ENCODE peak calls at places on chromosomes 13 and 19, in five cellular contexts. Z is body of pancreas, L is right atrium auricular region, G is gastrocnemius medialis, O is cardiac muscle cell. Y is an unnamed sample.

GRCh38 chr13:113967729-113968462 is 6.0 kb downstream of the C13orf46 start:
- DNase-seq in Z (peak), L (no peak), O (no peak), G (no peak), Y (no peak)

GRCh38 chr19:7152568-7152967 is 83.1 kb downstream of the ZNF557 start:
- DNase-seq in Z (no peak), L (no peak), O (peak), G (no peak), Y (peak)

GRCh38 chr13:47672982-47673670 is 327.9 kb downstream of the SUCLA2 start:
- DNase-seq in Z (no peak), O (peak), G (peak), L (no peak), Y (no peak)

GRCh38 chr13:36819811-36820140 is 754 bp downstream of the RFXAP start:
- DNase-seq in O (peak), G (no peak), L (no peak), Z (peak), Y (no peak)

GRCh38 chr13:44237276-44237767 is 136.3 kb upstream of the SERP2 start:
- DNase-seq in L (peak), G (peak), Z (peak), O (peak), Y (peak)

GRCh38 chr19:50952890-50953289 is at the start of gene KLK5:
- DNase-seq in L (no peak), O (no peak), Z (no peak), G (no peak), Y (no peak)

GRCh38 chr19:15666883-15667282 is 6.0 kb upstream of the CYP4F12 start:
- DNase-seq in G (no peak), Z (no peak), L (no peak), O (no peak), Y (no peak)

GRCh38 chr13:87696458-87696857 is 25.3 kb downstream of the SLITRK5 start:
- DNase-seq in Z (no peak), O (no peak), G (no peak), L (no peak), Y (no peak)

GRCh38 chr13:73325351-73326214 is 266.8 kb downstream of the KLF5 start:
- DNase-seq in O (no peak), G (no peak), Z (peak), L (no peak), Y (no peak)

GRCh38 chr19:15196683-15197005 is 4.2 kb downstream of the NOTCH3 start:
- DNase-seq in O (no peak), L (no peak), G (no peak), Z (no peak), Y (no peak)

GRCh38 chr19:4575978-4576933 is 16.8 kb upstream of the SEMA6B start:
- DNase-seq in G (peak), O (peak), Z (peak), L (no peak), Y (peak)

GRCh38 chr13:44142540-44142867 is 231.1 kb upstream of the SERP2 start:
- DNase-seq in Z (peak), O (no peak), G (no peak), L (no peak), Y (peak)

GRCh38 chr13:73142091-73142490 is 83.3 kb downstream of the KLF5 start:
- DNase-seq in O (peak), Z (peak), L (no peak), G (no peak), Y (no peak)

GRCh38 chr13:79227418-79227817 is 178.6 kb downstream of the RBM26 start:
- DNase-seq in O (no peak), L (no peak), G (no peak), Z (no peak), Y (no peak)

GRCh38 chr13:34137200-34137599 is 319.3 kb downstream of the RFC3 start:
- DNase-seq in O (no peak), G (no peak), L (no peak), Z (no peak), Y (no peak)

GRCh38 chr13:34044041-34044440 is 226.1 kb downstream of the RFC3 start:
- DNase-seq in Z (no peak), L (no peak), O (peak), G (no peak), Y (no peak)

GRCh38 chr19:33403973-33404304 is 30.4 kb downstream of the CEBPG start:
- DNase-seq in Z (peak), G (no peak), L (no peak), O (no peak), Y (no peak)

GRCh38 chr19:51719251-51719901 is 4.4 kb downstream of the HAS1 start:
- DNase-seq in G (no peak), O (no peak), Z (no peak), L (no peak), Y (peak)

GRCh38 chr13:35914662-35915061 is 216.5 kb downstream of the DCLK1 start:
- DNase-seq in L (no peak), Z (no peak), O (no peak), G (no peak), Y (no peak)

GRCh38 chr13:46617885-46618284 is 64.9 kb downstream of the LRCH1 start:
- DNase-seq in L (no peak), G (no peak), O (no peak), Z (no peak), Y (no peak)

GRCh38 chr13:21608961-21609360 is 5.0 kb upstream of the MICU2 start:
- DNase-seq in L (no peak), G (no peak), O (no peak), Z (no peak), Y (no peak)

GRCh38 chr13:21610687-21611086 is 6.7 kb upstream of the MICU2 start:
- DNase-seq in L (no peak), Z (no peak), G (no peak), O (no peak), Y (no peak)

GRCh38 chr13:21603531-21604448 is at the start of gene MICU2:
- DNase-seq in Z (peak), G (peak), O (peak), L (peak), Y (peak)

GRCh38 chr13:21606251-21606650 is 2.3 kb upstream of the MICU2 start:
- DNase-seq in Z (no peak), L (no peak), O (no peak), G (no peak), Y (no peak)

GRCh38 chr13:21606781-21607180 is 2.8 kb upstream of the MICU2 start:
- DNase-seq in G (no peak), Z (no peak), L (no peak), O (no peak), Y (no peak)
- TF ChIP-seq CTCF in G (no peak), Z (no peak), L (no peak), O (no peak), Y (no peak)

GRCh38 chr13:105255472-105255871 is 1280.0 kb downstream of the EFNB2 start:
- DNase-seq in G (no peak), L (no peak), O (peak), Z (no peak), Y (peak)
- TF ChIP-seq CTCF in G (no peak), L (no peak), O (no peak), Z (no peak), Y (no peak)

DNA sequence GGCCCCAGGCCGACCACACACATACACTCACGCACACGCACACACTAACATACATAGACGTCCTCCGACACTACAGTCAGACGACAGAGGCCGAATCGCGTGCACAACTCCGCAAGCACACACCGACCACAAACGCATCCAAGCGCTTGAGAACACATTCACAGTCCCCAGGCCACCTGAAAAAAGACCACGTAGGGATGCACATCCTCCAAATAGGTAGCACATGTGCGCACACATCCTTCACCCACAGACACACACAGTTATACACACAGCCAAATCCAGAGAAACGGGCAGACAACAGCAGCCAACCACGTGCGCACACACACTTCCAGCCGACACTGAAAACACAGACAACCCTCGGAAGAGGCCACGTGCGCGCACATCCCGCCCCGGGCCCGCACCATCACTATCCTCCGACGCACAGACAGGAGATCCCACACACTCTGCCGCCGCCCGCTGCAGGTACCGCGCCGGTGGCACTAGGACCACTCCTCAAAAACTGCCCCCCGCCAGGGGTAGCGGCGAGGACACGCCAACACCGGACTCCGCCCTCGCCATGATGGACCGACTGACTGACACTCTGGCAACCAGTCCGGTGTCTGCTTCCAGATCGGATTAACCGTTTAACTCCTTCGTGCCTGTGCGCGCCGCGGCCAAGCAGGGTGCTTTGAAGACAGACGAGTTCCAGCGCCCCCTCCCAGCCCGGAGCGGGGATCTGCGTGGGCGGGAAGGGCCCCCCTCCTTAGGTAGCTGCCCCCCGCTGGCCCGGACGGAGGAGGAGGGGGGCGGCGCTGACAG is 493 bp upstream of the PDE4A start:
- DNase-seq in Z (no peak), L (no peak), G (no peak), O (peak), Y (peak)
- TF ChIP-seq CTCF in Z (no peak), L (no peak), G (no peak), O (no peak), Y (no peak)

GRCh38 chr19:1302534-1303239 is 17.0 kb downstream of the EFNA2 start:
- DNase-seq in Z (no peak), L (no peak), O (no peak), G (no peak), Y (no peak)

GRCh38 chr19:1300744-1301490 is 15.2 kb downstream of the EFNA2 start:
- DNase-seq in Z (no peak), G (no peak), L (no peak), O (no peak), Y (no peak)

GRCh38 chr19:1307755-1308303 is 22.2 kb downstream of the EFNA2 start:
- DNase-seq in G (no peak), L (no peak), O (no peak), Z (no peak), Y (no peak)

GRCh38 chr19:1307320-1307719 is 21.6 kb downstream of the EFNA2 start:
- DNase-seq in O (no peak), L (no peak), Z (no peak), G (no peak), Y (peak)

DNA sequence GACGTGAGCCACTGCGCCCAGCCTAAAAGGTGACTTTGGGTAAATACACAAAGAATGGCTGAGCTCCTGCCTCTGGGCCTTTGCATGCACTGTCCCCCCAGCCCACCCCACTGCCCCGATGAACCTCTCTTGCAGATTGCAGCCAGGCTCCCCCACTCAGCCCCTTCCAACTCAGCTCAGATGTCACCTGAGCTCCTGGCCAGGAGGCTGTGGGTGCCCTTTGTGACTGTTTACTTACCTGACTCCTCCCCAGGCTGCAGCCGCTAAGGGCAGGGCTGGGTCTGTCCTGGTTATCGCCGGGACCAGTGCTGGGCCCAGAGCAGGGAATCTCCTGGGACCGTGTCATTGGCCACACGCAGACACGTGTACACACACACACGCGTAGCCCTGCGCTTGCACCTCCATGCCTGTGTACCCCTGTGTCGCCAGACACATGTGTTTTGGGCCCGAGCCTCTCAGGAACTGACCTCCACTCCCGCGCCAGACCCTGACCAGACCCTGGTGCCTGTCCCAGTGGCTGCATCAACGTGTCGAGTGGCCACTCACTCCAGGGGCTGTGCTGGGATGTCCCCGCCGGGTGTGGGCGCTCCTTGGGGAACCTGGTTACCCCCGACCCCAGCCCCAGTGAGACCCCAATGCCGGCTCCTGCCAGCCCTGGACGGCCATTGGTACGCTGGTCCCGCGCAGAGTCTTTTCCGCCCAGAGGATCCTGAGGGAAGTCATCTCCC is 18.7 kb downstream of the EFNA2 start:
- DNase-seq in O (no peak), Z (no peak), L (no peak), G (no peak), Y (no peak)
- TF ChIP-seq CTCF in O (no peak), Z (no peak), L (no peak), G (no peak), Y (no peak)

DNA sequence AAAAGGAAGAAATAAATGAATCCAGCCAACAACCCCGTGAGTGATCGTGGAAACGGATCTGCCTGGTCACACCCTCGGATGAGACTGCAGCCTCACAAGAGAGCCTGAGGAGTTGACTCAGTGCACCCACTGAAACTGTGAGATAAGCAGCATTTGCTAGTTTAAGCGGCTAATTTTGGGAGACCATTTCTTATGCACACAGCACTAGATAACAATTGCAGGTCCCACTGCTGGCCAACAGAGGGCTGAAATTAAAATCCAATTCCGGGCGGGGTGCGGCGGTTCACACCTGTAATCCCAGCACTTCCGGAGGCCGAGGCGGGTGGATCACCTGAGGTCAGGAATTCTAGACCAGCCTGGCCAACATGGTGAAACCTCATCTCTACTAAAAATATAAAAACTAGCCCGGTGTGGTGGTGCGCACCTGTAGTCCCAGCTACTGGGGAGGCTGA is 3.6 kb downstream of the UQCR11 start:
- DNase-seq in Z (no peak), G (no peak), L (no peak), O (no peak), Y (no peak)
- TF ChIP-seq CTCF in Z (no peak), G (no peak), L (no peak), O (peak), Y (peak)

Y was measured in testis.